ENCODE peak calls at places on chromosome 18, in nine cellular contexts. One of them, this sample, is unnamed.

GRCh38 chr18:58544616-58545337 is 84.1 kb downstream of the ALPK2 start:
- DNase-seq in psoas muscle: no peak
- DNase-seq in fibroblast of mammary gland: no peak
- DNase-seq in right lobe of liver: no peak
- DNase-seq in left lung: no peak
- DNase-seq in HFF-Myc: no peak
- DNase-seq in CD8-positive, alpha-beta T cell: no peak
- DNase-seq in coronary artery: no peak
- DNase-seq in fibroblast of pulmonary artery: no peak
- DNase-seq in this sample: no peak

GRCh38 chr18:8279931-8280330 is 329.3 kb upstream of the RAB12 start:
- DNase-seq in left lung: no peak
- DNase-seq in coronary artery: no peak
- DNase-seq in fibroblast of pulmonary artery: no peak
- DNase-seq in psoas muscle: no peak
- DNase-seq in HFF-Myc: no peak
- DNase-seq in CD8-positive, alpha-beta T cell: no peak
- DNase-seq in right lobe of liver: no peak
- DNase-seq in fibroblast of mammary gland: no peak
- DNase-seq in this sample: no peak

GRCh38 chr18:80147418-80148315 is 38.6 kb downstream of the ADNP2 start:
- DNase-seq in HFF-Myc: peak
- DNase-seq in right lobe of liver: peak
- DNase-seq in fibroblast of pulmonary artery: peak
- DNase-seq in fibroblast of mammary gland: peak
- DNase-seq in CD8-positive, alpha-beta T cell: peak
- DNase-seq in psoas muscle: peak
- DNase-seq in left lung: peak
- DNase-seq in coronary artery: peak
- DNase-seq in this sample: peak

GRCh38 chr18:23324056-23324811 is 128.9 kb upstream of the RIOK3 start:
- DNase-seq in right lobe of liver: no peak
- DNase-seq in fibroblast of mammary gland: no peak
- DNase-seq in psoas muscle: no peak
- DNase-seq in fibroblast of pulmonary artery: no peak
- DNase-seq in HFF-Myc: no peak
- DNase-seq in coronary artery: no peak
- DNase-seq in CD8-positive, alpha-beta T cell: no peak
- DNase-seq in left lung: no peak
- DNase-seq in this sample: no peak

GRCh38 chr18:10140928-10141327 is 227.1 kb downstream of the VAPA start:
- DNase-seq in coronary artery: no peak
- DNase-seq in psoas muscle: no peak
- DNase-seq in HFF-Myc: peak
- DNase-seq in left lung: no peak
- DNase-seq in CD8-positive, alpha-beta T cell: no peak
- DNase-seq in fibroblast of mammary gland: peak
- DNase-seq in right lobe of liver: no peak
- DNase-seq in fibroblast of pulmonary artery: no peak
- DNase-seq in this sample: no peak

GRCh38 chr18:10530852-10531251 is 5.0 kb downstream of the NAPG start:
- DNase-seq in fibroblast of mammary gland: peak
- DNase-seq in psoas muscle: no peak
- DNase-seq in fibroblast of pulmonary artery: no peak
- DNase-seq in HFF-Myc: no peak
- DNase-seq in right lobe of liver: no peak
- DNase-seq in coronary artery: no peak
- DNase-seq in left lung: no peak
- DNase-seq in CD8-positive, alpha-beta T cell: no peak
- DNase-seq in this sample: no peak

GRCh38 chr18:63192171-63192884 is 127.2 kb downstream of the BCL2 start:
- DNase-seq in fibroblast of pulmonary artery: no peak
- DNase-seq in right lobe of liver: no peak
- DNase-seq in left lung: no peak
- DNase-seq in CD8-positive, alpha-beta T cell: no peak
- DNase-seq in coronary artery: no peak
- DNase-seq in HFF-Myc: no peak
- DNase-seq in psoas muscle: no peak
- DNase-seq in fibroblast of mammary gland: no peak
- DNase-seq in this sample: no peak

GRCh38 chr18:76447268-76447890 is 47.7 kb downstream of the ZNF516 start:
- DNase-seq in CD8-positive, alpha-beta T cell: no peak
- DNase-seq in right lobe of liver: no peak
- DNase-seq in psoas muscle: peak
- DNase-seq in fibroblast of mammary gland: peak
- DNase-seq in HFF-Myc: no peak
- DNase-seq in fibroblast of pulmonary artery: peak
- DNase-seq in left lung: no peak
- DNase-seq in coronary artery: peak
- DNase-seq in this sample: no peak

GRCh38 chr18:79697178-79697577 is 17.6 kb downstream of the CTDP1 start:
- DNase-seq in coronary artery: no peak
- DNase-seq in right lobe of liver: no peak
- DNase-seq in psoas muscle: no peak
- DNase-seq in CD8-positive, alpha-beta T cell: no peak
- DNase-seq in fibroblast of pulmonary artery: no peak
- DNase-seq in fibroblast of mammary gland: no peak
- DNase-seq in left lung: no peak
- DNase-seq in HFF-Myc: no peak
- DNase-seq in this sample: no peak

GRCh38 chr18:10329116-10329515 is 125.3 kb upstream of the APCDD1 start:
- DNase-seq in psoas muscle: no peak
- DNase-seq in right lobe of liver: no peak
- DNase-seq in left lung: no peak
- DNase-seq in fibroblast of mammary gland: peak
- DNase-seq in HFF-Myc: no peak
- DNase-seq in coronary artery: no peak
- DNase-seq in CD8-positive, alpha-beta T cell: no peak
- DNase-seq in fibroblast of pulmonary artery: no peak
- DNase-seq in this sample: peak

GRCh38 chr18:51666717-51667320 is 469.3 kb upstream of the MEX3C start:
- DNase-seq in HFF-Myc: no peak
- DNase-seq in right lobe of liver: peak
- DNase-seq in fibroblast of mammary gland: peak
- DNase-seq in coronary artery: no peak
- DNase-seq in psoas muscle: peak
- DNase-seq in fibroblast of pulmonary artery: peak
- DNase-seq in CD8-positive, alpha-beta T cell: no peak
- DNase-seq in left lung: no peak
- DNase-seq in this sample: no peak

GRCh38 chr18:63320690-63321265 is 1.2 kb upstream of the BCL2 start:
- DNase-seq in psoas muscle: peak
- DNase-seq in left lung: peak
- DNase-seq in coronary artery: peak
- DNase-seq in fibroblast of pulmonary artery: no peak
- DNase-seq in CD8-positive, alpha-beta T cell: peak
- DNase-seq in right lobe of liver: peak
- DNase-seq in HFF-Myc: no peak
- DNase-seq in fibroblast of mammary gland: peak
- DNase-seq in this sample: no peak

DNA sequence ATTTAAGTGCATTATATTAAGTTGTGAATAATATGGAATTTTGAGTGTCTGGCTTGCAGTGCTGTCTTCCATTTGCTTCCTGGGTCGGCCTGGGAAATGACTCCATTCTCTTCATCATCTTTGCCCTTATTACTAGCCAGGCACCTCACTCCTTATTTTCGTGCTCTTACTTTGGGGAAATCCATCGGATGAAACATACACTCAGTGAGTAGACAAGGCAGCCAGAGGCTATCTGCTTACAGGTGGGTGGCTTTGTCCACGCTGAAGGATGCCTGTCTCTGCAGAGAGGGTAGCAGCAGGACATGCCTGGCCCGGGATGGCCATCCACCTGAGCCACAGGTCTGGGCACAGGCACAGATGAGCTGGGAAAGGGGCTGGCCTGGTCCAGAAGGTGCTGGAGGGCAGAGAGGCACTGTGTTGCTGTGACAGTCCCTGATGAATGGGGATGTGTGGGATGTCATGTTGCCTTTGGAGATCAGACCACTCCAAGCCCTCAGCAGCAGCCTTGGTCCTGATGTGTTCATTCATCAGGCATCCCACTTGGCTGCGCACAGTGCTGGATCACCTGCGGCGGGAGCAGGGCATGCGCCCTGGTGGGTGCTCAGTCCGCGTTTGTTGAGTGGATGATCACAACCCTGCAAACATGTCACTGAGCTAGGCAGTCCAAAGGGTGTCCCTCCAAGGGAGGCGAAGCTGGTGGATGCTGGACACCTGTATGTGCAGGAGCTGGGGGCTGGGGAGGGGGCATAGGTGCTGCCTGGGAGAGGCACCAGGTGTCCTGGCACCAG is 236.0 kb downstream of the LDLRAD4 start:
- DNase-seq in left lung: no peak
- DNase-seq in coronary artery: peak
- DNase-seq in right lobe of liver: no peak
- DNase-seq in psoas muscle: no peak
- DNase-seq in CD8-positive, alpha-beta T cell: no peak
- DNase-seq in fibroblast of mammary gland: no peak
- DNase-seq in fibroblast of pulmonary artery: no peak
- DNase-seq in HFF-Myc: no peak
- DNase-seq in this sample: no peak
- H3K4me3 ChIP-seq in left lung: no peak
- H3K4me3 ChIP-seq in coronary artery: no peak
- H3K4me3 ChIP-seq in right lobe of liver: no peak
- H3K4me3 ChIP-seq in psoas muscle: no peak
- H3K4me3 ChIP-seq in CD8-positive, alpha-beta T cell: no peak
- H3K4me3 ChIP-seq in fibroblast of mammary gland: no peak
- H3K4me3 ChIP-seq in fibroblast of pulmonary artery: no peak
- H3K4me3 ChIP-seq in HFF-Myc: no peak
- H3K4me3 ChIP-seq in this sample: no peak

GRCh38 chr18:22044474-22045220 is 124.7 kb upstream of the GATA6 start:
- DNase-seq in right lobe of liver: no peak
- DNase-seq in psoas muscle: no peak
- DNase-seq in coronary artery: no peak
- DNase-seq in fibroblast of pulmonary artery: no peak
- DNase-seq in fibroblast of mammary gland: no peak
- DNase-seq in left lung: no peak
- DNase-seq in HFF-Myc: no peak
- DNase-seq in CD8-positive, alpha-beta T cell: no peak
- DNase-seq in this sample: no peak
- H3K4me3 ChIP-seq in right lobe of liver: no peak
- H3K4me3 ChIP-seq in psoas muscle: no peak
- H3K4me3 ChIP-seq in coronary artery: no peak
- H3K4me3 ChIP-seq in fibroblast of pulmonary artery: no peak
- H3K4me3 ChIP-seq in fibroblast of mammary gland: no peak
- H3K4me3 ChIP-seq in left lung: no peak
- H3K4me3 ChIP-seq in HFF-Myc: no peak
- H3K4me3 ChIP-seq in CD8-positive, alpha-beta T cell: no peak
- H3K4me3 ChIP-seq in this sample: no peak

GRCh38 chr18:6837904-6838303 is 108.4 kb downstream of the ARHGAP28 start:
- DNase-seq in HFF-Myc: no peak
- DNase-seq in CD8-positive, alpha-beta T cell: no peak
- DNase-seq in coronary artery: no peak
- DNase-seq in right lobe of liver: no peak
- DNase-seq in left lung: no peak
- DNase-seq in fibroblast of pulmonary artery: no peak
- DNase-seq in fibroblast of mammary gland: no peak
- DNase-seq in psoas muscle: no peak
- DNase-seq in this sample: no peak

GRCh38 chr18:6842081-6842480 is 112.6 kb downstream of the ARHGAP28 start:
- DNase-seq in coronary artery: no peak
- DNase-seq in HFF-Myc: no peak
- DNase-seq in fibroblast of pulmonary artery: no peak
- DNase-seq in fibroblast of mammary gland: no peak
- DNase-seq in left lung: no peak
- DNase-seq in right lobe of liver: no peak
- DNase-seq in psoas muscle: no peak
- DNase-seq in CD8-positive, alpha-beta T cell: no peak
- DNase-seq in this sample: no peak

GRCh38 chr18:6835345-6835744 is 105.8 kb downstream of the ARHGAP28 start:
- DNase-seq in HFF-Myc: no peak
- DNase-seq in fibroblast of mammary gland: peak
- DNase-seq in psoas muscle: no peak
- DNase-seq in left lung: no peak
- DNase-seq in coronary artery: no peak
- DNase-seq in right lobe of liver: no peak
- DNase-seq in fibroblast of pulmonary artery: no peak
- DNase-seq in CD8-positive, alpha-beta T cell: no peak
- DNase-seq in this sample: no peak

GRCh38 chr18:6836331-6836730 is 106.8 kb downstream of the ARHGAP28 start:
- DNase-seq in HFF-Myc: no peak
- DNase-seq in fibroblast of pulmonary artery: no peak
- DNase-seq in left lung: no peak
- DNase-seq in CD8-positive, alpha-beta T cell: no peak
- DNase-seq in right lobe of liver: no peak
- DNase-seq in psoas muscle: no peak
- DNase-seq in fibroblast of mammary gland: no peak
- DNase-seq in coronary artery: no peak
- DNase-seq in this sample: no peak
- H3K4me3 ChIP-seq in HFF-Myc: no peak
- H3K4me3 ChIP-seq in fibroblast of pulmonary artery: no peak
- H3K4me3 ChIP-seq in left lung: no peak
- H3K4me3 ChIP-seq in CD8-positive, alpha-beta T cell: no peak
- H3K4me3 ChIP-seq in right lobe of liver: no peak
- H3K4me3 ChIP-seq in psoas muscle: no peak
- H3K4me3 ChIP-seq in fibroblast of mammary gland: no peak
- H3K4me3 ChIP-seq in coronary artery: no peak
- H3K4me3 ChIP-seq in this sample: no peak

DNA sequence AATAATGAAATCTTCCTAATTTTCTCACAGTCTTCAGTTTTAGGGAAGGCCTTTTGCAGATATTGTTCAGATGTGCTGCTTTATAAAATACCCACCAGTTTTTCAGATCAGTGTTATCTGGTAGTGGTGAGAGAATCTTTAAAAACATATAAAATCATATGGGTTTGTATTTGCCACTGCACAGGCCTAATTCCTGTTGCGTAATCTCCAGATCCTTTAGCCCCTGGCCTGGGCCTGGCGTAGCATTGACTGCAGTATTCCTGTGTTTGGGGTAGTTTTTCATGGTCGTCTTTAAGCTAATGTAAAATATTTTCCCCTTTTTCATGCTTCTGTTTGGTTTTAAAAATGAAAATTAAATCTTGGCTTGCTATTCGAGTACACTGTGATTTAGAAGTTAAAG is 43.2 kb downstream of the TSHZ1 start:
- DNase-seq in left lung: no peak
- DNase-seq in fibroblast of mammary gland: peak
- DNase-seq in HFF-Myc: no peak
- DNase-seq in CD8-positive, alpha-beta T cell: no peak
- DNase-seq in psoas muscle: no peak
- DNase-seq in right lobe of liver: no peak
- DNase-seq in fibroblast of pulmonary artery: peak
- DNase-seq in coronary artery: no peak
- DNase-seq in this sample: no peak
- H3K4me3 ChIP-seq in left lung: no peak
- H3K4me3 ChIP-seq in fibroblast of mammary gland: no peak
- H3K4me3 ChIP-seq in HFF-Myc: peak
- H3K4me3 ChIP-seq in CD8-positive, alpha-beta T cell: no peak
- H3K4me3 ChIP-seq in psoas muscle: no peak
- H3K4me3 ChIP-seq in right lobe of liver: no peak
- H3K4me3 ChIP-seq in fibroblast of pulmonary artery: no peak
- H3K4me3 ChIP-seq in coronary artery: peak
- H3K4me3 ChIP-seq in this sample: no peak